ENCODE peak calls at places on chromosomes 6 and 20, in five cellular contexts. Z, R, K, P and X are unnamed samples.

GRCh38 chr6:166056637-166057036 is 111.0 kb downstream of the TBXT start:
- ATAC-seq in R (no peak), Z (no peak), P (no peak), K (no peak), X (peak)

GRCh38 chr20:31831771-31832306 is 12.7 kb downstream of the MYLK2 start:
- ATAC-seq in K (no peak), P (no peak), Z (no peak), R (no peak), X (no peak)

GRCh38 chr6:17705428-17705777 is 1.3 kb downstream of the NUP153 start:
- ATAC-seq in R (peak), Z (peak), P (no peak), K (no peak), X (peak)

GRCh38 chr6:35583893-35584688 is 71.4 kb upstream of the TULP1 start:
- ATAC-seq in P (peak), R (peak), K (peak), Z (no peak), X (peak)

GRCh38 chr20:46357030-46357514 is 48.8 kb upstream of the CDH22 start:
- ATAC-seq in K (peak), R (no peak), P (no peak), Z (no peak), X (peak)

GRCh38 chr20:62219101-62219991 is 732 bp downstream of the HRH3 start:
- ATAC-seq in K (peak), P (peak), Z (peak), R (peak), X (no peak)

GRCh38 chr6:71262914-71263313 is 25.7 kb upstream of the OGFRL1 start:
- ATAC-seq in Z (no peak), P (no peak), R (no peak), K (no peak), X (no peak)

GRCh38 chr6:71444222-71444621 is 155.6 kb downstream of the OGFRL1 start:
- ATAC-seq in Z (no peak), R (no peak), P (no peak), K (no peak), X (no peak)

GRCh38 chr6:15888798-15889772 is 226.3 kb upstream of the DTNBP1 start:
- ATAC-seq in P (no peak), K (no peak), Z (no peak), R (no peak), X (peak)

GRCh38 chr6:38797391-38797790 is 82.3 kb downstream of the DNAH8 start:
- ATAC-seq in Z (no peak), P (no peak), K (no peak), R (no peak), X (no peak)

GRCh38 chr6:110738899-110739365 is 76.3 kb downstream of the CDK19 start:
- ATAC-seq in Z (no peak), R (no peak), P (no peak), K (no peak), X (peak)

GRCh38 chr20:45410887-45411286 is 2.8 kb downstream of the DBNDD2 start:
- ATAC-seq in Z (no peak), R (no peak), P (no peak), K (no peak), X (no peak)

GRCh38 chr6:153170511-153170910 is 39.4 kb upstream of the RGS17 start:
- ATAC-seq in Z (peak), P (no peak), K (no peak), R (no peak), X (no peak)

GRCh38 chr6:81739230-81740195 is 13.0 kb downstream of the TENT5A start:
- ATAC-seq in R (no peak), Z (no peak), K (no peak), P (no peak), X (no peak)

GRCh38 chr6:37513576-37513975 is 13.9 kb upstream of the CCDC167 start:
- ATAC-seq in P (no peak), Z (no peak), K (no peak), R (no peak), X (no peak)

GRCh38 chr20:2401527-2401926 is 20.8 kb downstream of the TGM6 start:
- ATAC-seq in R (no peak), Z (no peak), K (no peak), P (no peak), X (no peak)

GRCh38 chr6:16677458-16677857 is 83.8 kb downstream of the ATXN1 start:
- ATAC-seq in Z (no peak), K (no peak), P (no peak), R (no peak), X (no peak)

GRCh38 chr6:23529902-23530301 is 596.1 kb upstream of the NRSN1 start:
- ATAC-seq in R (no peak), P (no peak), Z (no peak), K (no peak), X (no peak)

GRCh38 chr6:2797564-2798014 is 32.4 kb downstream of the WRNIP1 start:
- ATAC-seq in K (no peak), Z (no peak), P (no peak), R (no peak), X (peak)